ENCODE peak calls at places on chromosome 1, in ten cellular contexts. F is mammary epithelial cell, B is ovary, Q is lower lobe of right lung, R is pancreas, O is MM.1S, V is tibial artery, T is Peyer's patch, S is AG04450, Y is colonic mucosa. W is an unnamed sample. For H3K27me3, the result is how much of the 10 kb centered on the place peaks cover.

GRCh38 chr1:28577052-28577678 is 14.9 kb upstream of the RAB42 start:
- DNase-seq in Y (no peak), R (no peak), O (peak), T (no peak), V (no peak), S (no peak), Q (no peak), B (no peak), F (peak), W (no peak)

GRCh38 chr1:168065511-168065910 is 71.2 kb downstream of the GPR161 start:
- DNase-seq in Y (no peak), T (no peak), R (no peak), F (no peak), O (no peak), Q (no peak), V (no peak), S (no peak), B (no peak), W (no peak)

GRCh38 chr1:89953072-89953626 is 41.8 kb upstream of the ZNF326 start:
- DNase-seq in Y (peak), T (no peak), F (peak), R (no peak), O (peak), Q (no peak), B (no peak), S (peak), V (no peak), W (peak)

GRCh38 chr1:66761273-66761672 is 9.0 kb downstream of the DYNLT5 start:
- DNase-seq in B (no peak), S (no peak), V (no peak), F (peak), T (no peak), Y (no peak), O (no peak), Q (no peak), R (no peak), W (peak)

GRCh38 chr1:41397943-41398342 is 36.7 kb downstream of the FOXO6 start:
- DNase-seq in R (no peak), S (no peak), Y (no peak), Q (no peak), O (no peak), V (no peak), F (no peak), B (no peak), T (no peak), W (no peak)

GRCh38 chr1:179921981-179922380 is 32.6 kb upstream of the CEP350 start:
- DNase-seq in O (no peak), S (no peak), V (no peak), Q (no peak), R (no peak), T (no peak), Y (no peak), B (no peak), F (no peak), W (no peak)

GRCh38 chr1:109546311-109547109 is 1.9 kb upstream of the GNAI3 start:
- DNase-seq in B (peak), Y (peak), V (peak), Q (peak), O (peak), F (peak), T (peak), S (peak), R (peak), W (peak)

GRCh38 chr1:182101415-182102041 is 40.0 kb upstream of the ZNF648 start:
- DNase-seq in O (no peak), Y (peak), F (peak), Q (peak), B (no peak), R (peak), S (no peak), T (no peak), V (no peak), W (peak)

GRCh38 chr1:3170566-3171453 is 101.8 kb downstream of the PRDM16 start:
- DNase-seq in S (peak), F (no peak), B (peak), V (peak), O (peak), T (peak), Q (peak), R (peak), Y (peak), W (peak)

GRCh38 chr1:205925730-205926129 is 17.5 kb downstream of the SLC26A9 start:
- DNase-seq in S (no peak), Y (no peak), F (peak), R (peak), Q (no peak), O (no peak), B (no peak), V (no peak), T (no peak), W (peak)

GRCh38 chr1:150259758-150260669 is 2.4 kb downstream of the CA14 start:
- DNase-seq in V (no peak), T (peak), R (peak), S (no peak), O (no peak), F (peak), Y (peak), B (peak), Q (peak), W (peak)

GRCh38 chr1:156126043-156126700 is 11.7 kb downstream of the LMNA start:
- DNase-seq in S (peak), O (no peak), T (peak), Y (peak), Q (peak), B (peak), F (peak), R (peak), V (peak), W (peak)

GRCh38 chr1:53621144-53621543 is 117.8 kb downstream of the GLIS1 start:
- DNase-seq in T (no peak), Q (no peak), O (no peak), B (no peak), F (no peak), V (peak), Y (no peak), S (no peak), R (no peak), W (no peak)

GRCh38 chr1:47725732-47726495 is 271.3 kb downstream of the TRABD2B start:
- DNase-seq in F (peak), T (peak), Y (peak), S (peak), B (peak), Q (peak), V (peak), O (peak), R (peak), W (peak)

GRCh38 chr1:47722909-47723580 is 274.1 kb downstream of the TRABD2B start:
- DNase-seq in R (no peak), T (peak), O (no peak), F (no peak), Q (no peak), V (no peak), Y (peak), S (no peak), B (no peak), W (no peak)

GRCh38 chr1:47726496-47726855 is 270.7 kb downstream of the TRABD2B start:
- DNase-seq in Q (no peak), R (no peak), S (no peak), B (no peak), Y (no peak), V (no peak), T (no peak), F (no peak), O (no peak), W (no peak)

GRCh38 chr1:47725000-47725731 is 272.0 kb downstream of the TRABD2B start:
- DNase-seq in V (no peak), Y (peak), O (no peak), S (no peak), R (peak), Q (no peak), T (no peak), F (no peak), B (no peak), W (no peak)

DNA sequence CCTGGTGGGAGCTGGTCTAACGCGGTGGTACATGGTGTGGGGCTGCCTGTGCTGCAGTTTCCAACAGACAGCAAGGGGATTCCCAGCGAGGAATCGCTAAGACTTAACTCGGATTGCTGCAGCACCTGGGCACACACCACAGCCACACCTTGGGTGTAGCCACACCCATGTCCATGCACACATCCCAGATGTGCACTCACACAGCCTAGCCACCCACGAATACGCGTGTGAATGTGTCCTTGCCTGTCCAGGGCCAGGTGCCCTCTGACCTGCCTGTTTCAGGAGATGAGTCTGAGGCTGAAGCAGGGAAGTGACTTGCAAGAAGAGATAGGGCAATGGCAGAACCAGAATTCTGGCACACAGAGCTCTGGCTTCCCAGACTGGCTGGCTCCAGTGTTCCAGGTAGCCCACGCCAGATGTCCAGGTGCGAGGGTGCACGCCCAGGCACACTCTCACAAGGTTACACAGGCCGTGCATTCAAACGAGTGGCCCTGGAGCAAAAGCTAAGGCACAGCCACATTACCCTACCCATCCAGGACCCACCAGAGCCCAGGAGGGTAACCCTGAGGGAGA is 272.7 kb downstream of the TRABD2B start:
- DNase-seq in Q (no peak), R (no peak), T (no peak), S (no peak), B (no peak), V (no peak), Y (peak), O (no peak), F (no peak), W (no peak)
- H3K4me3 ChIP-seq in Q (peak), R (no peak), T (no peak), S (no peak), B (no peak), V (peak), Y (no peak), O (no peak), F (no peak), W (no peak)

GRCh38 chr1:201876148-201876547 is 12.6 kb upstream of the SHISA4 start:
- DNase-seq in S (no peak), O (no peak), R (peak), F (no peak), V (no peak), Q (no peak), B (no peak), T (no peak), Y (no peak), W (peak)
- TF ChIP-seq CTCF in S (peak), O (peak), R (no peak), F (peak), V (peak), Q (peak), B (no peak), T (peak), Y (no peak), W (peak)

GRCh38 chr1:94351441-94351840 is 66.7 kb upstream of the ABCD3 start:
- DNase-seq in O (no peak), Y (no peak), B (no peak), F (no peak), R (no peak), V (no peak), S (no peak), T (no peak), Q (no peak), W (no peak)
- H3K27me3 ChIP-seq in O (under half), Y (under half), B (under half), F (under half), R (under half), V (under half), S (under half), T (under half), Q (under half), W (under half)

GRCh38 chr1:51294566-51295184 is 35.7 kb downstream of the TTC39A start:
- DNase-seq in B (no peak), O (no peak), S (no peak), Q (no peak), T (peak), R (peak), Y (no peak), F (no peak), V (peak), W (no peak)

GRCh38 chr1:51295926-51296325 is 34.4 kb downstream of the TTC39A start:
- DNase-seq in T (no peak), B (no peak), R (no peak), F (no peak), V (peak), Q (no peak), S (no peak), O (no peak), Y (no peak), W (no peak)

GRCh38 chr1:51298322-51298705 is 32.0 kb downstream of the TTC39A start:
- DNase-seq in V (no peak), Y (no peak), S (no peak), R (no peak), O (no peak), T (no peak), Q (no peak), B (no peak), F (no peak), W (no peak)

GRCh38 chr1:51297401-51298321 is 32.7 kb downstream of the TTC39A start:
- DNase-seq in V (no peak), R (no peak), F (no peak), B (no peak), Q (no peak), T (peak), O (no peak), S (no peak), Y (peak), W (no peak)

GRCh38 chr1:51296379-51297357 is 33.7 kb downstream of the TTC39A start:
- DNase-seq in F (peak), T (peak), Q (peak), B (peak), R (peak), Y (peak), V (peak), S (peak), O (peak), W (peak)
- H3K4me3 ChIP-seq in F (no peak), T (peak), Q (peak), B (peak), R (peak), Y (peak), V (peak), S (no peak), O (peak), W (peak)

GRCh38 chr1:93623436-93623835 is 58.2 kb downstream of the BCAR3 start:
- DNase-seq in S (no peak), O (no peak), F (no peak), Y (no peak), B (no peak), Q (no peak), V (no peak), T (no peak), R (no peak), W (no peak)

GRCh38 chr1:93621246-93621645 is 60.4 kb downstream of the BCAR3 start:
- DNase-seq in F (no peak), V (no peak), B (no peak), O (no peak), R (no peak), Q (no peak), Y (no peak), S (no peak), T (no peak), W (no peak)

GRCh38 chr1:93625582-93626327 is 55.9 kb downstream of the BCAR3 start:
- DNase-seq in R (no peak), F (peak), V (no peak), Q (no peak), B (no peak), S (no peak), T (no peak), O (no peak), Y (no peak), W (peak)

GRCh38 chr1:93620841-93621210 is 60.8 kb downstream of the BCAR3 start:
- DNase-seq in V (no peak), S (no peak), Y (peak), Q (no peak), O (no peak), R (no peak), B (no peak), F (peak), T (peak), W (peak)

DNA sequence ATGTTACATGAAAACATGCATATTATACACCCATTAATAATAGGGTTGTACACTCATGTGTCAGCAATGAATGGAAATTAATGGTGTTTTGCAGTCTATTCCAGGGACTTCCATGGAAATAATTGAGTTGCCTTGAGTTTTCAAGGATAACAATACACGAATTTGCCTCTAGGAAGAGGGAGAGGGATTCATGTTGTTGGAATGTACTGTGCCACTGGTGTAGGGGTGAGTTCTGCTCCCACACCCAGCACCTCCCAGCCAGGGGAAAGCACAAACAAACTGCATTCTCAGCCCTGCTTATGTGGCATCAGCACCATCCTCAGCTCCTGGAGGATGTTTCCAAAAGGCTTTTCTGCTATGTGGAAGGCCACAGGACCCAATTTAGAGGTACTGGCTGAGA is 57.8 kb downstream of the BCAR3 start:
- DNase-seq in Y (no peak), B (no peak), R (no peak), F (peak), S (no peak), O (no peak), Q (no peak), T (no peak), V (no peak), W (peak)
- TF ChIP-seq CTCF in Y (no peak), B (no peak), R (no peak), F (no peak), S (no peak), O (no peak), Q (no peak), T (no peak), V (no peak), W (no peak)

GRCh38 chr1:24926596-24927249 is 3.4 kb downstream of the RUNX3 start:
- DNase-seq in R (no peak), T (no peak), F (no peak), V (no peak), B (no peak), O (no peak), S (no peak), Q (no peak), Y (no peak), W (no peak)
- H3K27me3 ChIP-seq in R (half or more), T (half or more), F (under half), V (half or more), B (under half), O (under half), S (half or more), Q (half or more), Y (half or more), W (under half)

DNA sequence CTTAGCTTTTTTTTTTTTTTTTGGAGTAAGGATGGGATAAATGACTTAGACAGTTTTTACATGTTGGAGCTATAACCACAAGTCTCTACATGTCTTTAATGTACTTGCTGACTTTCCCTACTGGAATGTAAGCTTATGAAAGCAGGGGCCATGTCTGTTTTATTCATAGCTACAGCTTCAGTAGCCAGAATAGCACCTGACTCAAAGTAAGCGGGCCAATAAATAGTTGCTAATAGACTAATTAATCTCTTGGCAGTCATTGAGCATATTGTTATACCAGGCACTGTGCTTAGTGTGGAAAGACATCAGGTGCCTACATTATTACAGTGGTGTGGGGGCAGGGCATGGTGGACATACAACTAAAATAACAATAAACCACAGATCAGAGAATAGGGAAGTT is 84.4 kb upstream of the HOOK1 start:
- DNase-seq in Y (no peak), V (no peak), F (peak), R (no peak), B (no peak), S (peak), Q (no peak), T (no peak), O (no peak), W (peak)
- H3K4me3 ChIP-seq in Y (no peak), V (no peak), F (no peak), R (no peak), B (no peak), S (no peak), Q (no peak), T (no peak), O (no peak), W (no peak)

W was measured in bronchial epithelial cell.